ENCODE peak calls at places on chromosomes 11 and 22, in six cellular contexts. E is foreskin keratinocyte, O is tibial artery, Z is right lobe of liver, H is mesendoderm, Y is ascending aorta. C is an unnamed sample. For H3K4me1, the result is how much of the 10 kb centered on the place peaks cover.

GRCh38 chr11:60498399-60498798 is 5.8 kb downstream of the MS4A12 start:
- DNase-seq in O (no peak), E (no peak), Z (no peak), Y (no peak), H (no peak), C (no peak)

GRCh38 chr11:131802416-131802815 is 432.0 kb downstream of the NTM start:
- DNase-seq in Z (no peak), H (no peak), E (no peak), Y (no peak), O (no peak), C (no peak)

GRCh38 chr22:23911318-23911980 is 17.3 kb downstream of the MIF start:
- DNase-seq in E (no peak), H (no peak), Z (no peak), Y (peak), O (peak), C (no peak)

GRCh38 chr11:75525433-75526191 is at the start of gene GDPD5:
- DNase-seq in Z (peak), O (peak), E (peak), Y (peak), H (peak), C (peak)

GRCh38 chr11:10305964-10306918 is 1.4 kb downstream of the ADM start:
- DNase-seq in Y (no peak), O (peak), Z (peak), H (peak), E (peak), C (peak)

GRCh38 chr11:75697906-75698563 is 19.6 kb upstream of the MOGAT2 start:
- DNase-seq in H (no peak), Z (no peak), Y (no peak), O (no peak), E (peak), C (no peak)

GRCh38 chr11:103807806-103808205 is 228.6 kb upstream of the DDI1 start:
- DNase-seq in E (peak), Z (no peak), Y (no peak), O (no peak), H (no peak), C (no peak)

GRCh38 chr11:96075532-96075959 is 151.6 kb upstream of the MTMR2 start:
- DNase-seq in E (no peak), O (no peak), H (peak), Z (no peak), Y (no peak), C (no peak)

GRCh38 chr11:66856496-66857233 is at the start of gene LRFN4:
- DNase-seq in O (no peak), E (peak), H (peak), Z (peak), Y (no peak), C (no peak)

GRCh38 chr22:36197601-36198146 is 3.9 kb downstream of the APOL4 start:
- DNase-seq in Y (peak), O (no peak), E (no peak), H (peak), Z (no peak), C (no peak)

GRCh38 chr22:47156352-47157092 is 394.1 kb downstream of the TBC1D22A start:
- DNase-seq in Y (no peak), Z (no peak), E (no peak), H (no peak), O (no peak), C (no peak)

GRCh38 chr11:57321996-57322880 is 2.5 kb downstream of the TNKS1BP1 start:
- DNase-seq in Z (peak), H (peak), O (peak), E (peak), Y (peak), C (no peak)

GRCh38 chr22:28710889-28711285 is 30.7 kb downstream of the CHEK2 start:
- DNase-seq in Y (no peak), E (no peak), O (no peak), Z (no peak), H (no peak), C (no peak)

GRCh38 chr22:30074147-30074546 is 6.1 kb upstream of the HORMAD2 start:
- DNase-seq in Y (no peak), E (no peak), H (no peak), Z (no peak), O (no peak), C (no peak)

GRCh38 chr11:128207861-128208321 is 379.5 kb downstream of the ETS1 start:
- DNase-seq in Z (no peak), O (no peak), Y (peak), E (peak), H (no peak), C (no peak)

GRCh38 chr11:33742249-33742851 is 6.1 kb upstream of the CD59 start:
- DNase-seq in Y (no peak), O (no peak), E (no peak), H (no peak), Z (no peak), C (peak)

GRCh38 chr11:65560555-65561418 is 2.6 kb upstream of the LTBP3 start:
- DNase-seq in E (peak), Y (peak), H (peak), O (peak), Z (no peak), C (no peak)

GRCh38 chr22:50074551-50075042 is 10.6 kb downstream of the MLC1 start:
- DNase-seq in H (peak), Y (no peak), Z (no peak), O (no peak), E (no peak), C (no peak)

GRCh38 chr11:9577551-9577950 is 4.1 kb downstream of the WEE1 start:
- DNase-seq in O (no peak), Z (no peak), H (no peak), Y (no peak), E (peak), C (peak)

GRCh38 chr11:19677380-19678080 is 35.1 kb upstream of the NAV2 start:
- DNase-seq in H (no peak), E (no peak), Y (no peak), Z (no peak), O (no peak), C (no peak)
- H3K4me1 ChIP-seq in H (under half), E (under half), Y (half or more), Z (under half), O (half or more), C (under half)

DNA sequence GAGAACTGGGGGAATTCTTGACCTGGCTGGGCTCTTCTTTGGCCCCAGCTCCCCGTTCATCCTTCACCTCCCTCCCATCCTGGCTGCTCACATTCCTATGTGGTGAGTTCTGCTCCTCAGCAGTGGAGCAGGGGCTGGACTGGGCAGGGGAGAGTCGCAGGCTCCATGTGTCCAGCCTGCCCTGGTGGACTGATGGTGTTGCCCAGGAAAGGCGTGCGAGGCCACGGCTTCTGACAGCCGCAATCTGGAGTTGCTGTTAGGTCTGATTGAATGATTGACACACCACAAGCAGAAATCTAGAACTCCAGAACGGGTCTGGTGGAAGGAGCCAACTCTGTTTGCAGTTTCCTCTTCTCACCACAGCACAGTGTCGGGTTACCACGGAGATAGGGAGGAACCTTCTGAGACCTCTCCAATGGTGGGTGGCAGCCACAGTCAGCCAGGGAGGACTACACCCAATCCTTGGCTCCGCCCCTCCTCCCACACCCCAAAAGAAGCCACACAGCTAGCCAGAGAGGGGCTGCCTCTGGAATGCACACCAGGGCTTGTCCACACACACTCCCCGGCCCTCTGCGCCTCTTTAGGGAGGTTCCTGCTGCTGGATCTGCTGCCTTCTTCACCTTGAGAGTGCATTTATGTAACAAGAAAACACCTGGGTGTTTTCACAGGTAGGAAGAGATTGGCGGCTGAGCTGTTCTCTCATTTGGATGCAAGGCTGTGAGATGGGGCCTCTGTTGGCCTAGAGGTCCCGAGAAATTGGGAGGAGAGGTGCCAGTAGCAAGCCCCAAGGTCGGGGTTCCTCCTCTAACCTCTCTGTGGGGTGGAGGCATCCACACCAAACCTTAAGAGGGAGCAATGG is 56.4 kb upstream of the CD44 start:
- DNase-seq in Z (peak), E (peak), O (peak), H (peak), Y (peak), C (peak)
- H3K4me1 ChIP-seq in Z (under half), E (under half), O (under half), H (under half), Y (under half), C (half or more)

DNA sequence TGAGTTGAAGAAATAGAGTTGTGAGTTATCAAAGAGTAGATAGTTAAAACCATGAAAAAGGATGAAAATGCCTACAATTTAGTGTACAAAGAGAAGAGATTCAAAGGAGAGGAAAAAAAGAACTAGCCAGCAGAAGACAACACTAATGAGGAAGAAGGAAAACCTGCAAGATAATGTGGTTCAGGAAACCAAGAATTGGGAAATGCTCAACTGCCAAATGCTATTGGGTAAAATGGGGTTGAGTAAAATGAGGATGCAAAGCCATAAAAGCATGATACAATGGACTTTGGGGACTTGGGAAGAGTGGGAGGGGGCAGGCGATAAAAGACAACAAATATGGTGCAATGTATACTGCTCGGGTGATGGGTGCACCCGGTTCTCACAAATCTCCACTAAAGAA is 7.6 kb upstream of the OR52K2 start:
- DNase-seq in H (no peak), Z (no peak), O (no peak), E (no peak), Y (no peak), C (no peak)
- H3K4me1 ChIP-seq in H (under half), Z (under half), O (under half), E (under half), Y (under half), C (under half)

DNA sequence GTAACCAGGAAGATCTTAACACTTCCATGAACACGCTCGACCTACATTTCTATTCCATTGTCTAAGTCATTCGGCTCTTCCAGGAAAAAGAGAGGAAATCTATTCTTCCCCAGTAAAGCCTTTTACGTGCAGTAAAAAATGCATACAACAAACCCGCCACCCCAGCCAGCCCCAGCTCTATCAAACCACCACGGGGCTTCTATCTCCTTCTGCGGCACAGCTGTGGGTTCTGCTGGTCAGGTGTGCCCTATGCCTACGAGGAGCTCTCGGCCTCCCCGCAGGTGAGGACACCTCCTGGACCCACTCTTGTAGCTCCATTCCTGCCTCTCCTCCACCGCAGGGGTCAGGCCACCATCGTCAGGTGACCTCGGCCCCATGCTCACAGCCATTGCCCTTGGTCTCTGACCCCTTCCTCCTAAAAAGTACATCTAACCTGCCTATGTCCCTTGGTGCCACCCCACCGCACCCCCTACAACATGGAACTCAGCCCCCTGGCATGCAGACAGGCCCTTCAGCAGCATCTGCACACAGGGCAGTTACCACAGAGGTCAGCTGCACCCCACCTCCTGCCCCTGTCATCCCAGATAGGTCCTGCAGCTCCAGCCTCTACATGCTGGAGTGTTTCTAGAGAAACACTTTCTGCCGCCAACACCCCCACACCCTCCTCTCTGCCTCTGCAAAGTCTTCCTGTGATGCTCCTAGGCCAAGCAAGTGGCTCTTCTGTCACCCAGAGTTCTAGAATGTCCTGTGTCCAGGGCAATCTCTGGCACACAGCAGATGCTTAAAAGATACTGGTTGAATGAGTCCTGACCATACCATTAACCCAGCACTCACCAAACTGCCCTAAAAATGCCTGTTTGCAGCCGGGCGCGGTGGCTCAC is 3.1 kb downstream of the DEAF1 start:
- DNase-seq in E (no peak), H (no peak), Z (no peak), Y (no peak), O (no peak), C (no peak)
- H3K4me1 ChIP-seq in E (under half), H (under half), Z (under half), Y (under half), O (under half), C (under half)

GRCh38 chr22:20937794-20938148 is 20.6 kb downstream of the CRKL start:
- DNase-seq in Z (no peak), H (no peak), E (no peak), O (no peak), Y (no peak), C (no peak)

GRCh38 chr22:20937031-20937793 is 20.0 kb downstream of the CRKL start:
- DNase-seq in Z (no peak), Y (no peak), H (no peak), E (no peak), O (no peak), C (no peak)

GRCh38 chr22:20940904-20941385 is 23.7 kb downstream of the CRKL start:
- DNase-seq in Z (no peak), Y (no peak), E (no peak), O (no peak), H (no peak), C (no peak)

GRCh38 chr22:20940178-20940790 is 23.1 kb downstream of the CRKL start:
- DNase-seq in Y (no peak), O (no peak), H (no peak), E (no peak), Z (no peak), C (no peak)

GRCh38 chr22:20938272-20938671 is 21.1 kb downstream of the CRKL start:
- DNase-seq in E (no peak), H (no peak), Y (no peak), O (no peak), Z (no peak), C (no peak)
- H3K4me1 ChIP-seq in E (under half), H (under half), Y (under half), O (under half), Z (under half), C (half or more)